ENCODE peak calls at places on chromosome 9, in six cellular contexts. V, O, C, X, Q and Y are unnamed samples.

GRCh38 chr9:38392235-38393127 is at the start of gene ALDH1B1:
- DNase-seq in V (no peak), O (peak), C (peak), X (peak), Q (peak), Y (peak)

GRCh38 chr9:127919253-127919815 is 2.5 kb upstream of the ST6GALNAC4 start:
- DNase-seq in V (no peak), O (peak), C (peak), X (peak), Q (peak), Y (peak)

GRCh38 chr9:88949961-88950340 is 41.3 kb upstream of the S1PR3 start:
- DNase-seq in V (no peak), O (peak), C (no peak), X (peak), Q (peak), Y (no peak)

GRCh38 chr9:13116292-13116691 is 163.2 kb downstream of the MPDZ start:
- DNase-seq in V (no peak), O (peak), C (no peak), X (no peak), Q (no peak), Y (no peak)

GRCh38 chr9:93531374-93531773 is 45.0 kb upstream of the PHF2 start:
- DNase-seq in V (no peak), O (no peak), C (no peak), X (no peak), Q (no peak), Y (no peak)

GRCh38 chr9:113957778-113958430 is 81.8 kb downstream of the ZNF618 start:
- DNase-seq in V (no peak), O (peak), C (no peak), X (peak), Q (peak), Y (no peak)

GRCh38 chr9:79080536-79080935 is 491.2 kb upstream of the TLE4 start:
- DNase-seq in V (no peak), O (no peak), C (no peak), X (peak), Q (no peak), Y (no peak)

GRCh38 chr9:28051559-28051958 is 478.3 kb upstream of the C9orf72 start:
- DNase-seq in V (no peak), O (no peak), C (no peak), X (peak), Q (peak), Y (no peak)

GRCh38 chr9:127783111-127783621 is 2.7 kb upstream of the CDK9 start:
- DNase-seq in V (no peak), O (no peak), C (no peak), X (no peak), Q (no peak), Y (peak)

GRCh38 chr9:124783830-124784229 is 6.9 kb downstream of the OLFML2A start:
- DNase-seq in V (no peak), O (no peak), C (no peak), X (no peak), Q (no peak), Y (no peak)